ENCODE peak calls at places on chromosomes 11 and 22, in five cellular contexts. One of them, this sample, is unnamed. For H3K4me1 and H3K36me3, the result is how much of the 10 kb centered on the place peaks cover.

GRCh38 chr11:107457205-107457557 is 444 bp downstream of the CWF19L2 start:
- DNase-seq in tibial nerve: no peak
- DNase-seq in naive thymus-derived CD4-positive, alpha-beta T cell: no peak
- DNase-seq in body of pancreas: no peak
- DNase-seq in OCI-LY7: peak
- DNase-seq in this sample: no peak

GRCh38 chr11:120209750-120210650 is 832 bp upstream of the OAF start:
- DNase-seq in tibial nerve: no peak
- DNase-seq in OCI-LY7: no peak
- DNase-seq in body of pancreas: peak
- DNase-seq in naive thymus-derived CD4-positive, alpha-beta T cell: no peak
- DNase-seq in this sample: no peak

GRCh38 chr11:129023968-129024676 is 81.5 kb upstream of the TP53AIP1 start:
- DNase-seq in naive thymus-derived CD4-positive, alpha-beta T cell: peak
- DNase-seq in body of pancreas: peak
- DNase-seq in OCI-LY7: no peak
- DNase-seq in tibial nerve: no peak
- DNase-seq in this sample: peak

GRCh38 chr11:112784323-112785073 is 176.7 kb upstream of the NCAM1 start:
- DNase-seq in naive thymus-derived CD4-positive, alpha-beta T cell: no peak
- DNase-seq in tibial nerve: no peak
- DNase-seq in OCI-LY7: no peak
- DNase-seq in body of pancreas: peak
- DNase-seq in this sample: no peak

GRCh38 chr11:19365743-19366410 is 125.1 kb upstream of the E2F8 start:
- DNase-seq in tibial nerve: no peak
- DNase-seq in OCI-LY7: no peak
- DNase-seq in body of pancreas: no peak
- DNase-seq in naive thymus-derived CD4-positive, alpha-beta T cell: no peak
- DNase-seq in this sample: no peak

GRCh38 chr22:40401532-40401931 is 31.1 kb downstream of the SGSM3 start:
- DNase-seq in naive thymus-derived CD4-positive, alpha-beta T cell: peak
- DNase-seq in OCI-LY7: no peak
- DNase-seq in body of pancreas: no peak
- DNase-seq in tibial nerve: no peak
- DNase-seq in this sample: no peak

GRCh38 chr11:120055646-120056045 is 82.3 kb downstream of the TRIM29 start:
- DNase-seq in naive thymus-derived CD4-positive, alpha-beta T cell: no peak
- DNase-seq in tibial nerve: no peak
- DNase-seq in body of pancreas: no peak
- DNase-seq in OCI-LY7: no peak
- DNase-seq in this sample: no peak

GRCh38 chr22:16721969-16722368 is 103.2 kb downstream of the XKR3 start:
- DNase-seq in naive thymus-derived CD4-positive, alpha-beta T cell: no peak
- DNase-seq in tibial nerve: no peak
- DNase-seq in OCI-LY7: no peak
- DNase-seq in body of pancreas: no peak
- DNase-seq in this sample: no peak

GRCh38 chr11:46705070-46705688 is 4.3 kb downstream of the ZNF408 start:
- DNase-seq in naive thymus-derived CD4-positive, alpha-beta T cell: no peak
- DNase-seq in body of pancreas: no peak
- DNase-seq in tibial nerve: no peak
- DNase-seq in OCI-LY7: no peak
- DNase-seq in this sample: no peak

GRCh38 chr22:46561435-46561905 is 24.1 kb upstream of the CELSR1 start:
- DNase-seq in tibial nerve: no peak
- DNase-seq in body of pancreas: no peak
- DNase-seq in OCI-LY7: peak
- DNase-seq in naive thymus-derived CD4-positive, alpha-beta T cell: no peak
- DNase-seq in this sample: peak

GRCh38 chr11:125070699-125071254 is 7.7 kb downstream of the SLC37A2 start:
- DNase-seq in OCI-LY7: peak
- DNase-seq in naive thymus-derived CD4-positive, alpha-beta T cell: no peak
- DNase-seq in body of pancreas: no peak
- DNase-seq in tibial nerve: peak
- DNase-seq in this sample: peak

GRCh38 chr11:82999232-82999631 is 72.5 kb downstream of the RAB30 start:
- DNase-seq in body of pancreas: no peak
- DNase-seq in tibial nerve: no peak
- DNase-seq in OCI-LY7: no peak
- DNase-seq in naive thymus-derived CD4-positive, alpha-beta T cell: no peak
- DNase-seq in this sample: no peak

GRCh38 chr11:82998697-82999096 is 73.0 kb downstream of the RAB30 start:
- DNase-seq in tibial nerve: no peak
- DNase-seq in OCI-LY7: no peak
- DNase-seq in naive thymus-derived CD4-positive, alpha-beta T cell: no peak
- DNase-seq in body of pancreas: no peak
- DNase-seq in this sample: no peak

GRCh38 chr11:83002047-83002446 is 69.7 kb downstream of the RAB30 start:
- DNase-seq in OCI-LY7: no peak
- DNase-seq in body of pancreas: no peak
- DNase-seq in tibial nerve: no peak
- DNase-seq in naive thymus-derived CD4-positive, alpha-beta T cell: peak
- DNase-seq in this sample: no peak

GRCh38 chr11:83002522-83002921 is 69.2 kb downstream of the RAB30 start:
- DNase-seq in OCI-LY7: no peak
- DNase-seq in body of pancreas: no peak
- DNase-seq in tibial nerve: no peak
- DNase-seq in naive thymus-derived CD4-positive, alpha-beta T cell: no peak
- DNase-seq in this sample: no peak

DNA sequence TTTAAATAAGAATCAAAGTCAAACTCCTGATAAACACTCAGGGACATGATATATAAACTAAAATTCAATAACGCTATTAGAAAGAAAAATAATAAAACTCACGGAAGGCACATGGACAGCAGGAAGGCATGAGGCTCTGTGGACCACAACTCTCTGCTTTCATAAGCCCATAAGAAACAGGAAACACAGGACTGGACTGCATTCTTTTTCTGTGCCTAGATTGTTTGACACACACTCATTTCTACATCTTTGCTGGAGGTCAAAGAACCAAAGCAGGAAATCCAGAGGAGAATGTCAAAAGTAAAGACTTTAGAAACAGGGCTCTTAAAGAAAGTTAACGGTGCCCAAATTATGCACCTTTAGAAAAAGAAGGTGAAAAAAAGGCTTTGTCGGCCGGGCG is 71.3 kb downstream of the RAB30 start:
- DNase-seq in tibial nerve: no peak
- DNase-seq in OCI-LY7: no peak
- DNase-seq in body of pancreas: no peak
- DNase-seq in naive thymus-derived CD4-positive, alpha-beta T cell: no peak
- DNase-seq in this sample: no peak
- H3K4me1 ChIP-seq in tibial nerve: under half
- H3K4me1 ChIP-seq in OCI-LY7: under half
- H3K4me1 ChIP-seq in body of pancreas: under half
- H3K4me1 ChIP-seq in naive thymus-derived CD4-positive, alpha-beta T cell: under half
- H3K4me1 ChIP-seq in this sample: under half

GRCh38 chr11:14119357-14119756 is 156.8 kb downstream of the SPON1 start:
- DNase-seq in OCI-LY7: peak
- DNase-seq in body of pancreas: no peak
- DNase-seq in tibial nerve: no peak
- DNase-seq in naive thymus-derived CD4-positive, alpha-beta T cell: no peak
- DNase-seq in this sample: no peak
- H3K36me3 ChIP-seq in OCI-LY7: under half
- H3K36me3 ChIP-seq in body of pancreas: under half
- H3K36me3 ChIP-seq in tibial nerve: under half
- H3K36me3 ChIP-seq in naive thymus-derived CD4-positive, alpha-beta T cell: under half
- H3K36me3 ChIP-seq in this sample: under half

GRCh38 chr11:67278135-67278938 is 10.8 kb upstream of the ANKRD13D start:
- DNase-seq in tibial nerve: no peak
- DNase-seq in body of pancreas: no peak
- DNase-seq in naive thymus-derived CD4-positive, alpha-beta T cell: no peak
- DNase-seq in OCI-LY7: no peak
- DNase-seq in this sample: no peak
- H3K4me1 ChIP-seq in tibial nerve: half or more
- H3K4me1 ChIP-seq in body of pancreas: under half
- H3K4me1 ChIP-seq in naive thymus-derived CD4-positive, alpha-beta T cell: half or more
- H3K4me1 ChIP-seq in OCI-LY7: half or more
- H3K4me1 ChIP-seq in this sample: under half

DNA sequence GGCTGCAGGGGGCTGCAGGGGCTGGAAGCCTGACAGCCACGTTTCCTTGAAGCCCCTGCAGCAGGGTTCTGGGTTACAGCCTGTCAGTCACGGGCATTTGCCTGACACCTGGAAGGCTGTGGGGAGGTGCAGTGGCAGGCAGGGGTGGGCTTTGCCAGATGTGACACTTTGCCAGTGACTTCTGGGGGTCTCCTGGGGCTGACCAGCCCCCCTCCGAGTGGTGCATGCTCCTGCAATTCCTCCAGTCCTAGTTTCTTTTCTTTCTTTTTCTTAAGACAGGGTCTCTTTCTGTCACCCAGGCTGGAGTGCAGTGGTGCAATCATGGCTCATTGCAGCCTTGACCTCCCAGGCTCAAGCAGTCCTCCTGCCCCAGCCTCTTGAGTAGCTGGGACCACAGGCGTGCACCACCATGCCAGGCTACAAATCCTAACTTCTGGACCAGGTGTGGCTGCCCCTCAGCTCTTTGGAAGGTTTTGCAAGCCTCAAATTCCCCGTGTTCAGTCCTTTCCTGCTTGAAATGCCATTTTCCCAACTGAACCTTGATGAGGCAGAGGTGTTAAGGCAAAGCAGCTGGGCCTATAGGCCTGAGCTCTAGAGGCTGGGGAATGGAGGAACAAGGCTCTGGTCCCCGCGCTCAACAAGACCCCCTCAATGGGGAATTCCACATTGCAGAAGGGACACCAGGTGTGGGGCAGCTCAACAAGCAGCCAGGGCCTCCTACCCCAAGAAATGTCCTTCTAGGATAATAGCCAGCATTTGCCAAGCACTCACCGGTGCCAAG is 20.2 kb upstream of the CHKA start:
- DNase-seq in OCI-LY7: no peak
- DNase-seq in naive thymus-derived CD4-positive, alpha-beta T cell: no peak
- DNase-seq in tibial nerve: no peak
- DNase-seq in body of pancreas: no peak
- DNase-seq in this sample: no peak
- H3K36me3 ChIP-seq in OCI-LY7: under half
- H3K36me3 ChIP-seq in naive thymus-derived CD4-positive, alpha-beta T cell: under half
- H3K36me3 ChIP-seq in tibial nerve: under half
- H3K36me3 ChIP-seq in body of pancreas: under half
- H3K36me3 ChIP-seq in this sample: under half

DNA sequence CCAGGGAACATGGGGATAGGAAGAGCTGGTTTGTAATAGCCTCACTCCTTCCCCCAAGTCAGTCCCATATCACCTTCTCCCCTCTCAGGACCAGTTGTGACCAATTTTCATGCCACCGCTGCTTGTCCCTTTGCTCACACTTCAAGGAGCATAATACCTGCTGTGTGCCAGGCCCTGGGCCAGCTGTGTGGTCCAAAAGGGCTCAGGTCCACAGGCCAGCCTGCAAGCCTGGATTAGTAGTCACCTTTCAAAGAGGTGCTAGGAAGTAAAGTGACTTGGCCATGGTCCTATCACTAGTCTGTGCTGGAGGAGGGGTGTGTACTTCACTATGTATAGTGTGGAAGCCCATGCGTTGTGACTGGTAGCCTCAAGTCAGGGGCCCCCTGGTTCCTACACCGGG is 38.5 kb upstream of the SUSD2 start:
- DNase-seq in naive thymus-derived CD4-positive, alpha-beta T cell: no peak
- DNase-seq in tibial nerve: no peak
- DNase-seq in body of pancreas: no peak
- DNase-seq in OCI-LY7: no peak
- DNase-seq in this sample: no peak
- H3K4me1 ChIP-seq in naive thymus-derived CD4-positive, alpha-beta T cell: half or more
- H3K4me1 ChIP-seq in tibial nerve: half or more
- H3K4me1 ChIP-seq in body of pancreas: under half
- H3K4me1 ChIP-seq in OCI-LY7: under half
- H3K4me1 ChIP-seq in this sample: under half

GRCh38 chr11:34091825-34092224 is 13.6 kb upstream of the NAT10 start:
- DNase-seq in naive thymus-derived CD4-positive, alpha-beta T cell: no peak
- DNase-seq in OCI-LY7: no peak
- DNase-seq in body of pancreas: no peak
- DNase-seq in tibial nerve: no peak
- DNase-seq in this sample: no peak
- H3K36me3 ChIP-seq in naive thymus-derived CD4-positive, alpha-beta T cell: under half
- H3K36me3 ChIP-seq in OCI-LY7: half or more
- H3K36me3 ChIP-seq in body of pancreas: under half
- H3K36me3 ChIP-seq in tibial nerve: under half
- H3K36me3 ChIP-seq in this sample: under half

This sample was measured in Caco-2.